ENCODE peak calls at places on chromosomes 1 and 21, in six cellular contexts. L is nucleus accumbens; N is breast epithelium; B is stimulated activated CD4-positive, alpha-beta T cell treated with anti-CD3 and anti-CD28 coated beads, Interleukin-4, amount 100 ng/mL, for 24 hours; R is head of caudate nucleus; A is ELF-1. D is an unnamed sample.

GRCh38 chr1:94819945-94820746 is at the start of gene SLC44A3:
- DNase-seq in L (no peak), N (peak), B (no peak), R (peak), A (peak), D (peak)

GRCh38 chr1:208192989-208193388 is 51.2 kb downstream of the PLXNA2 start:
- DNase-seq in L (no peak), N (no peak), B (no peak), R (no peak), A (no peak), D (peak)

GRCh38 chr1:3986686-3987218 is 86.7 kb upstream of the C1orf174 start:
- DNase-seq in L (no peak), N (no peak), B (no peak), R (no peak), A (peak), D (no peak)

GRCh38 chr21:35810431-35810970 is 249.8 kb downstream of the SETD4 start:
- DNase-seq in L (no peak), N (no peak), B (no peak), R (no peak), A (no peak), D (peak)

GRCh38 chr1:209542585-209542984 is 40.9 kb upstream of the CAMK1G start:
- DNase-seq in L (no peak), N (no peak), B (no peak), R (no peak), A (no peak), D (peak)

GRCh38 chr1:30191154-30191702 is 532.2 kb downstream of the MATN1 start:
- DNase-seq in L (no peak), N (no peak), B (peak), R (no peak), A (peak), D (peak)

GRCh38 chr1:16724718-16725438 is 15.4 kb upstream of the RNU1-4 start:
- DNase-seq in L (no peak), N (peak), B (no peak), R (no peak), A (peak), D (no peak)

GRCh38 chr1:215267495-215267894 is 185.0 kb downstream of the KCNK2 start:
- DNase-seq in L (no peak), N (no peak), B (no peak), R (no peak), A (no peak), D (peak)

GRCh38 chr1:157302724-157303123 is 164.5 kb upstream of the ETV3 start:
- DNase-seq in L (no peak), N (no peak), B (no peak), R (no peak), A (no peak), D (no peak)

GRCh38 chr1:18751425-18751824 is 108.0 kb downstream of the TAS1R2 start:
- DNase-seq in L (no peak), N (no peak), B (no peak), R (no peak), A (peak), D (no peak)

GRCh38 chr1:179080866-179081695 is 789 bp upstream of the TOR3A start:
- DNase-seq in L (no peak), N (no peak), B (peak), R (no peak), A (no peak), D (no peak)

GRCh38 chr1:201422436-201423030 is 1.0 kb upstream of the TNNI1 start:
- DNase-seq in L (no peak), N (no peak), B (no peak), R (no peak), A (no peak), D (no peak)

GRCh38 chr1:22077728-22078127 is 25.2 kb downstream of the CDC42 start:
- DNase-seq in L (no peak), N (no peak), B (no peak), R (no peak), A (no peak), D (peak)

GRCh38 chr1:185632659-185633428 is 101.3 kb upstream of the HMCN1 start:
- DNase-seq in L (no peak), N (no peak), B (no peak), R (no peak), A (no peak), D (peak)

GRCh38 chr1:87140831-87141540 is 187.7 kb upstream of the LMO4 start:
- DNase-seq in L (no peak), N (no peak), B (no peak), R (no peak), A (no peak), D (peak)

GRCh38 chr1:160149706-160150105 is 1.7 kb upstream of the ATP1A4 start:
- DNase-seq in L (no peak), N (no peak), B (no peak), R (no peak), A (no peak), D (no peak)

GRCh38 chr1:179079113-179079761 is 2.6 kb upstream of the TOR3A start:
- DNase-seq in L (no peak), N (no peak), B (peak), R (peak), A (peak), D (peak)

GRCh38 chr1:53048960-53049573 is 12.9 kb upstream of the PODN start:
- DNase-seq in L (no peak), N (no peak), B (no peak), R (peak), A (no peak), D (no peak)

GRCh38 chr1:210099921-210100320 is 132.7 kb upstream of the SERTAD4 start:
- DNase-seq in L (no peak), N (no peak), B (no peak), R (peak), A (no peak), D (no peak)

GRCh38 chr1:63813829-63814277 is 40.0 kb downstream of the ROR1 start:
- DNase-seq in L (no peak), N (no peak), B (no peak), R (no peak), A (no peak), D (peak)

GRCh38 chr21:30257773-30258172 is 25.0 kb downstream of the KRTAP24-1 start:
- DNase-seq in L (no peak), N (no peak), B (no peak), R (no peak), A (no peak), D (peak)

GRCh38 chr1:121519042-121519755 is 334.4 kb downstream of the SRGAP2C start:
- DNase-seq in L (peak), N (no peak), B (peak), R (peak), A (peak), D (peak)

GRCh38 chr1:178107823-178108222 is 13.9 kb downstream of the RASAL2 start:
- DNase-seq in L (no peak), N (no peak), B (no peak), R (no peak), A (no peak), D (no peak)

GRCh38 chr1:25232027-25232865 is at the start of gene SYF2:
- DNase-seq in L (peak), N (peak), B (peak), R (peak), A (peak), D (peak)

GRCh38 chr1:23964790-23965740 is 5.4 kb downstream of the PNRC2 start:
- DNase-seq in L (no peak), N (no peak), B (no peak), R (no peak), A (no peak), D (peak)

GRCh38 chr1:19909392-19909791 is 14.0 kb downstream of the PLA2G2E start:
- DNase-seq in L (no peak), N (no peak), B (no peak), R (no peak), A (no peak), D (peak)

GRCh38 chr1:18731148-18731547 is 100.5 kb downstream of the PAX7 start:
- DNase-seq in L (no peak), N (no peak), B (no peak), R (no peak), A (no peak), D (no peak)

GRCh38 chr1:240575976-240576666 is 35.8 kb downstream of the GREM2 start:
- DNase-seq in L (no peak), N (no peak), B (peak), R (no peak), A (no peak), D (peak)

GRCh38 chr1:50426702-50427085 is 3.5 kb upstream of the DMRTA2 start:
- DNase-seq in L (no peak), N (no peak), B (no peak), R (no peak), A (no peak), D (no peak)

GRCh38 chr1:39214714-39214997 is 10.2 kb downstream of the MACF1 start:
- DNase-seq in L (no peak), N (no peak), B (no peak), R (no peak), A (no peak), D (no peak)

GRCh38 chr1:26025060-26025459 is 3.5 kb downstream of the EXTL1 start:
- DNase-seq in L (no peak), N (no peak), B (no peak), R (no peak), A (no peak), D (no peak)

GRCh38 chr1:74629283-74629682 is 44.3 kb downstream of the ERICH3 start:
- DNase-seq in L (no peak), N (no peak), B (no peak), R (peak), A (no peak), D (no peak)

GRCh38 chr21:45848352-45848751 is 133.2 kb upstream of the COL6A1 start:
- DNase-seq in L (no peak), N (no peak), B (no peak), R (no peak), A (no peak), D (no peak)

GRCh38 chr1:183164963-183165362 is 21.1 kb upstream of the LAMC2 start:
- DNase-seq in L (no peak), N (no peak), B (no peak), R (no peak), A (no peak), D (no peak)

GRCh38 chr1:36384542-36385409 is 948 bp downstream of the STK40 start:
- DNase-seq in L (peak), N (peak), B (peak), R (peak), A (peak), D (peak)

GRCh38 chr1:231590453-231591198 is 36.0 kb upstream of the DISC1 start:
- DNase-seq in L (peak), N (no peak), B (peak), R (peak), A (peak), D (peak)

GRCh38 chr21:24395320-24395933 is 1211.9 kb downstream of the MRPL39 start:
- DNase-seq in L (no peak), N (no peak), B (no peak), R (no peak), A (no peak), D (no peak)